ENCODE peak calls at places on chromosomes 12 and 14, in six cellular contexts. Z, I, F, O, H and R are unnamed samples.

GRCh38 chr14:32939254-32940065 is 781 bp downstream of the NPAS3 start:
- DNase-seq in Z (peak), I (peak), F (no peak), O (peak), H (peak), R (peak)

GRCh38 chr12:89756638-89757321 is 48.1 kb upstream of the ATP2B1 start:
- DNase-seq in Z (no peak), I (peak), F (no peak), O (peak), H (no peak), R (no peak)

GRCh38 chr12:106764738-106765137 is 9.7 kb upstream of the RIC8B start:
- DNase-seq in Z (peak), I (no peak), F (no peak), O (no peak), H (no peak), R (no peak)

GRCh38 chr14:45251912-45252311 is 1.1 kb downstream of the MIS18BP1 start:
- DNase-seq in Z (no peak), I (no peak), F (no peak), O (peak), H (no peak), R (no peak)

GRCh38 chr12:119082496-119082895 is 96.2 kb upstream of the HSPB8 start:
- DNase-seq in Z (peak), I (no peak), F (no peak), O (peak), H (no peak), R (peak)

GRCh38 chr14:68695326-68695768 is 97.5 kb downstream of the ZFP36L1 start:
- DNase-seq in Z (peak), I (peak), F (no peak), O (no peak), H (no peak), R (no peak)

GRCh38 chr12:102917026-102917787 is at the start of gene PAH:
- DNase-seq in Z (peak), I (peak), F (no peak), O (peak), H (no peak), R (no peak)

GRCh38 chr12:79524507-79525148 is 166.1 kb downstream of the PAWR start:
- DNase-seq in Z (no peak), I (no peak), F (no peak), O (no peak), H (no peak), R (no peak)

GRCh38 chr12:106736051-106736957 is 38.2 kb upstream of the RIC8B start:
- DNase-seq in Z (no peak), I (no peak), F (no peak), O (no peak), H (no peak), R (no peak)

GRCh38 chr12:52264435-52264825 is 10.0 kb upstream of the KRT86 start:
- DNase-seq in Z (no peak), I (no peak), F (no peak), O (peak), H (no peak), R (no peak)

GRCh38 chr12:27359578-27360340 is 27.1 kb downstream of the BMAL2 start:
- DNase-seq in Z (no peak), I (no peak), F (no peak), O (no peak), H (no peak), R (no peak)

GRCh38 chr12:9271875-9272274 is 63.7 kb upstream of the PZP start:
- DNase-seq in Z (no peak), I (no peak), F (no peak), O (no peak), H (no peak), R (no peak)

GRCh38 chr12:31651893-31652521 is 7.5 kb upstream of the ETFBKMT start:
- DNase-seq in Z (peak), I (no peak), F (no peak), O (no peak), H (no peak), R (no peak)

GRCh38 chr12:122403831-122404230 is 18.6 kb downstream of the CLIP1 start:
- DNase-seq in Z (no peak), I (no peak), F (no peak), O (no peak), H (no peak), R (no peak)

GRCh38 chr12:46472893-46473633 is 100.5 kb upstream of the SLC38A2 start:
- DNase-seq in Z (no peak), I (peak), F (no peak), O (peak), H (no peak), R (no peak)

GRCh38 chr12:112716099-112717093 is 75.2 kb upstream of the RPH3A start:
- DNase-seq in Z (peak), I (no peak), F (no peak), O (peak), H (peak), R (no peak)

GRCh38 chr12:11812558-11813421 is 163.3 kb downstream of the ETV6 start:
- DNase-seq in Z (peak), I (no peak), F (no peak), O (peak), H (peak), R (no peak)

GRCh38 chr12:18135086-18135485 is 45.1 kb upstream of the RERGL start:
- DNase-seq in Z (no peak), I (no peak), F (no peak), O (peak), H (no peak), R (no peak)

GRCh38 chr14:68164723-68165122 is 345.1 kb downstream of the RAD51B start:
- DNase-seq in Z (no peak), I (peak), F (no peak), O (peak), H (no peak), R (no peak)

GRCh38 chr12:613996-614726 is 49.1 kb downstream of the NINJ2 start:
- DNase-seq in Z (no peak), I (no peak), F (no peak), O (peak), H (no peak), R (peak)

GRCh38 chr12:110619534-110619953 is 5.6 kb downstream of the TCTN1 start:
- DNase-seq in Z (peak), I (no peak), F (no peak), O (no peak), H (no peak), R (no peak)

GRCh38 chr14:71753976-71754375 is 178.3 kb upstream of the RGS6 start:
- DNase-seq in Z (no peak), I (no peak), F (no peak), O (no peak), H (no peak), R (no peak)

GRCh38 chr12:79692860-79693605 is 2.3 kb upstream of the PAWR start:
- DNase-seq in Z (no peak), I (peak), F (no peak), O (no peak), H (no peak), R (no peak)

GRCh38 chr14:99274346-99275221 is 2.6 kb upstream of the BCL11B start:
- DNase-seq in Z (peak), I (peak), F (no peak), O (peak), H (peak), R (peak)

GRCh38 chr14:37858733-37859132 is 263.3 kb downstream of the TTC6 start:
- DNase-seq in Z (no peak), I (no peak), F (no peak), O (no peak), H (no peak), R (no peak)

GRCh38 chr14:92785601-92786426 is 8.3 kb upstream of the GOLGA5 start:
- DNase-seq in Z (peak), I (peak), F (no peak), O (no peak), H (no peak), R (peak)

GRCh38 chr14:105500726-105501101 is 9.7 kb downstream of the TEDC1 start:
- DNase-seq in Z (no peak), I (no peak), F (no peak), O (no peak), H (no peak), R (no peak)

GRCh38 chr12:49588761-49589516 is 16.5 kb downstream of the FAM186B start:
- DNase-seq in Z (no peak), I (no peak), F (no peak), O (no peak), H (no peak), R (peak)

GRCh38 chr12:23029185-23029584 is 404.2 kb downstream of the ETNK1 start:
- DNase-seq in Z (no peak), I (no peak), F (no peak), O (no peak), H (no peak), R (no peak)

GRCh38 chr12:17357396-17357795 is 732.6 kb downstream of the RERGL start:
- DNase-seq in Z (no peak), I (no peak), F (no peak), O (peak), H (no peak), R (no peak)

GRCh38 chr12:71958056-71958455 is 19.4 kb downstream of the TPH2 start:
- DNase-seq in Z (no peak), I (no peak), F (no peak), O (no peak), H (no peak), R (no peak)

GRCh38 chr12:9064815-9065606 is 50.7 kb downstream of the A2M start:
- DNase-seq in Z (peak), I (no peak), F (no peak), O (peak), H (peak), R (peak)

GRCh38 chr12:106119301-106119700 is 19.5 kb downstream of the NUAK1 start:
- DNase-seq in Z (no peak), I (no peak), F (no peak), O (no peak), H (no peak), R (no peak)

GRCh38 chr12:131980263-131980662 is 30.5 kb downstream of the EP400 start:
- DNase-seq in Z (no peak), I (no peak), F (no peak), O (peak), H (no peak), R (no peak)

GRCh38 chr14:93019970-93020369 is 95.8 kb downstream of the ITPK1 start:
- DNase-seq in Z (no peak), I (no peak), F (peak), O (peak), H (peak), R (no peak)

GRCh38 chr14:72715215-72715909 is 178.5 kb downstream of the DPF3 start:
- DNase-seq in Z (no peak), I (no peak), F (no peak), O (no peak), H (no peak), R (peak)

GRCh38 chr14:55121628-55122440 is 7.2 kb upstream of the LGALS3 start:
- DNase-seq in Z (no peak), I (no peak), F (no peak), O (no peak), H (no peak), R (no peak)

GRCh38 chr12:58917699-58918334 is 2.5 kb downstream of the LRIG3 start:
- DNase-seq in Z (no peak), I (peak), F (no peak), O (peak), H (no peak), R (no peak)

GRCh38 chr14:52080171-52080800 is 11.4 kb upstream of the NID2 start:
- DNase-seq in Z (peak), I (peak), F (no peak), O (peak), H (no peak), R (no peak)

GRCh38 chr14:100440207-100440631 is 117.1 kb downstream of the SLC25A47 start:
- DNase-seq in Z (peak), I (peak), F (no peak), O (peak), H (peak), R (peak)